ENCODE peak calls at places on chromosomes 4 and X, in ten cellular contexts. U, O, Z, Y, N, Q, J, E, V and S are unnamed samples.

GRCh38 chr4:146243141-146243882 is 29.0 kb downstream of the REELD1 start:
- DNase-seq in J (no peak), Q (no peak), U (peak; percentile 51), O (no peak), E (no peak), N (no peak), Z (peak; percentile 33), V (peak; percentile 84), Y (peak; percentile 30), S (no peak)

GRCh38 chr4:40550900-40551546 is 78.6 kb downstream of the RBM47 start:
- DNase-seq in J (no peak), N (peak; percentile 78), V (no peak), E (peak; percentile 30), Y (peak; percentile 13), O (peak; percentile 30), U (no peak), Z (peak; percentile 60), Q (no peak), S (no peak)

GRCh38 chrX:2691543-2692220 is 587 bp downstream of the CD99 start:
- DNase-seq in O (peak; percentile 58), V (peak; percentile 73), Y (no peak), Z (peak; percentile 30), N (no peak), U (no peak), J (no peak), E (peak; percentile 48), Q (no peak), S (no peak)

GRCh38 chr4:153234923-153235322 is 30.7 kb downstream of the TRIM2 start:
- DNase-seq in E (no peak), O (peak; percentile 42), Z (no peak), V (no peak), Q (no peak), U (no peak), N (no peak), J (no peak), Y (no peak), S (no peak)

GRCh38 chr4:57098945-57099344 is 11.2 kb downstream of the IGFBP7 start:
- DNase-seq in V (no peak), N (no peak), Q (no peak), Y (no peak), E (no peak), J (no peak), Z (no peak), U (no peak), O (peak; percentile 80), S (no peak)

GRCh38 chrX:122866527-122866926 is 317.6 kb upstream of the GRIA3 start:
- DNase-seq in O (peak; percentile 82), Z (no peak), Q (peak; percentile 10), V (no peak), N (no peak), U (no peak), E (no peak), Y (no peak), J (no peak), S (no peak)

GRCh38 chrX:111133389-111133788 is 37.4 kb downstream of the PAK3 start:
- DNase-seq in V (no peak), Y (no peak), N (no peak), U (no peak), Q (no peak), J (no peak), O (no peak), E (no peak), Z (no peak), S (no peak)

GRCh38 chr4:78004270-78004669 is 52.9 kb upstream of the FRAS1 start:
- DNase-seq in Y (no peak), U (no peak), O (peak; percentile 14), V (no peak), Z (no peak), Q (no peak), J (no peak), E (no peak), N (no peak), S (no peak)

GRCh38 chrX:24093746-24094145 is 39.0 kb downstream of the EIF2S3 start:
- DNase-seq in Q (no peak), J (no peak), V (no peak), Z (no peak), O (no peak), N (no peak), Y (no peak), E (no peak), U (no peak), S (no peak)

GRCh38 chrX:100447563-100448397 is 37.7 kb upstream of the PCDH19 start:
- DNase-seq in U (no peak), N (peak; percentile 54), J (peak; percentile 30), O (peak; percentile 29), Q (no peak), Z (peak; percentile 6), E (peak; percentile 77), V (peak; percentile 63), Y (peak; percentile 13), S (peak; percentile 73)

GRCh38 chr4:161350946-161351345 is 812.9 kb downstream of the FSTL5 start:
- DNase-seq in U (no peak), E (no peak), Q (no peak), Y (no peak), J (no peak), V (no peak), N (no peak), Z (no peak), O (no peak), S (no peak)

GRCh38 chrX:12955882-12956703 is 18.8 kb upstream of the TMSB4X start:
- DNase-seq in V (peak; percentile 86), J (no peak), Z (peak; percentile 65), E (no peak), N (peak; percentile 69), O (peak; percentile 80), Q (no peak), U (peak; percentile 49), Y (no peak), S (no peak)

GRCh38 chr4:187944179-187944578 is 51.4 kb upstream of the ZFP42 start:
- DNase-seq in J (no peak), N (no peak), Q (no peak), U (no peak), Y (peak; percentile 58), E (no peak), O (no peak), V (no peak), Z (no peak), S (no peak)

GRCh38 chrX:5278908-5279307 is 949.8 kb downstream of the NLGN4X start:
- DNase-seq in Z (no peak), E (no peak), V (no peak), N (no peak), U (no peak), O (no peak), Q (no peak), J (no peak), Y (no peak), S (no peak)

GRCh38 chrX:30690330-30690729 is 37.1 kb downstream of the GK start:
- DNase-seq in U (no peak), Z (no peak), Y (no peak), Q (no peak), J (no peak), V (no peak), O (peak; percentile 6), N (no peak), E (no peak), S (no peak)

GRCh38 chr4:19381068-19381467 is 870.6 kb upstream of the SLIT2 start:
- DNase-seq in Z (no peak), Y (no peak), U (no peak), V (no peak), N (no peak), J (no peak), E (no peak), Q (no peak), O (peak; percentile 67), S (no peak)

GRCh38 chr4:130576218-130576617 is 1480.3 kb downstream of the C4orf33 start:
- DNase-seq in Q (no peak), J (no peak), V (no peak), N (no peak), E (no peak), Z (no peak), O (no peak), U (no peak), Y (no peak), S (no peak)

GRCh38 chr4:149738156-149738555 is 77.5 kb downstream of the IQCM start:
- DNase-seq in Z (no peak), J (no peak), O (no peak), Q (no peak), V (no peak), N (no peak), E (no peak), Y (no peak), U (no peak), S (no peak)

GRCh38 chr4:136928957-136929411 is 603.3 kb downstream of the PCDH18 start:
- DNase-seq in J (no peak), Q (no peak), E (no peak), U (no peak), Y (no peak), Z (no peak), O (no peak), V (no peak), N (no peak), S (no peak)

GRCh38 chr4:1055721-1056590 is 44.5 kb downstream of the FGFRL1 start:
- DNase-seq in O (no peak), Y (no peak), U (peak; percentile 64), V (peak; percentile 90), Z (peak; percentile 81), Q (no peak), E (no peak), N (no peak), J (no peak), S (no peak)